ENCODE peak calls at places on chromosomes 4 and X, in five cellular contexts. A, D, S, P and C are unnamed samples. For H3K27me3, the result is how much of the 10 kb centered on the place peaks cover.

GRCh38 chr4:160523236-160523635 is 1420.4 kb downstream of the RAPGEF2 start:
- DNase-seq in A (no peak), D (no peak), S (no peak), P (no peak), C (no peak)

GRCh38 chr4:170248029-170248428 is 158.3 kb upstream of the AADAT start:
- DNase-seq in A (no peak), D (no peak), S (no peak), P (no peak), C (no peak)

GRCh38 chrX:119497185-119497584 is 28.9 kb downstream of the SLC25A5 start:
- DNase-seq in A (no peak), D (no peak), S (no peak), P (no peak), C (no peak)

GRCh38 chrX:130682990-130683389 is 220.0 kb downstream of the ENOX2 start:
- DNase-seq in A (no peak), D (no peak), S (no peak), P (peak), C (peak)

GRCh38 chr4:145538636-145539035 is 57.0 kb downstream of the SMAD1 start:
- DNase-seq in A (no peak), D (no peak), S (no peak), P (no peak), C (no peak)

GRCh38 chr4:71006203-71006907 is 12.9 kb downstream of the DCK start:
- DNase-seq in A (no peak), D (no peak), S (no peak), P (no peak), C (no peak)

GRCh38 chr4:169270810-169271691 is at the start of gene SH3RF1:
- DNase-seq in A (peak), D (peak), S (peak), P (peak), C (peak)

GRCh38 chr4:2617955-2618354 is 81.5 kb downstream of the FAM193A start:
- DNase-seq in A (no peak), D (no peak), S (no peak), P (peak), C (no peak)

GRCh38 chrX:13469963-13470679 is 99.3 kb upstream of the EGFL6 start:
- DNase-seq in A (no peak), D (no peak), S (no peak), P (peak), C (no peak)

GRCh38 chr4:24753519-24753918 is 41.9 kb upstream of the SOD3 start:
- DNase-seq in A (no peak), D (no peak), S (no peak), P (peak), C (no peak)

GRCh38 chrX:38220936-38221386 is 290 bp upstream of the SRPX start:
- DNase-seq in A (peak), D (no peak), S (no peak), P (no peak), C (no peak)

GRCh38 chr4:73816814-73817213 is 19.7 kb upstream of the CXCL6 start:
- DNase-seq in A (no peak), D (peak), S (no peak), P (peak), C (no peak)

GRCh38 chrX:47158781-47159180 is 13.8 kb downstream of the RBM10 start:
- DNase-seq in A (no peak), D (no peak), S (no peak), P (no peak), C (no peak)

GRCh38 chr4:21507439-21507838 is 441.1 kb downstream of the KCNIP4 start:
- DNase-seq in A (no peak), D (no peak), S (no peak), P (peak), C (no peak)

GRCh38 chrX:38260231-38260630 is 39.6 kb upstream of the SRPX start:
- DNase-seq in A (no peak), D (peak), S (no peak), P (peak), C (peak)

GRCh38 chr4:106096454-106096853 is 201.2 kb downstream of the NPNT start:
- DNase-seq in A (no peak), D (no peak), S (no peak), P (no peak), C (no peak)

GRCh38 chr4:36399762-36400353 is 118.4 kb downstream of the DTHD1 start:
- DNase-seq in A (no peak), D (peak), S (no peak), P (no peak), C (peak)

GRCh38 chr4:7581477-7581876 is 146.7 kb upstream of the PSAPL1 start:
- DNase-seq in A (no peak), D (no peak), S (no peak), P (no peak), C (no peak)

GRCh38 chr4:77181737-77182136 is 24.7 kb downstream of the CCNG2 start:
- DNase-seq in A (no peak), D (no peak), S (no peak), P (no peak), C (no peak)

GRCh38 chr4:88077911-88078310 is 70.5 kb downstream of the PKD2 start:
- DNase-seq in A (no peak), D (no peak), S (no peak), P (no peak), C (no peak)

GRCh38 chrX:35562395-35562794 is 235.7 kb upstream of the MAGEB16 start:
- DNase-seq in A (no peak), D (no peak), S (no peak), P (no peak), C (no peak)

GRCh38 chr4:165137205-165137604 is 24.5 kb upstream of the TMEM192 start:
- DNase-seq in A (no peak), D (no peak), S (no peak), P (no peak), C (no peak)

GRCh38 chr4:8866828-8867623 is 4.6 kb downstream of the HMX1 start:
- DNase-seq in A (no peak), D (no peak), S (no peak), P (no peak), C (no peak)

GRCh38 chr4:109410226-109410625 is 23.4 kb upstream of the SEC24B start:
- DNase-seq in A (no peak), D (no peak), S (no peak), P (no peak), C (no peak)

GRCh38 chrX:24676403-24677024 is 17.2 kb upstream of the POLA1 start:
- DNase-seq in A (no peak), D (no peak), S (no peak), P (no peak), C (no peak)

GRCh38 chr4:183588169-183588675 is 70.8 kb downstream of the RWDD4 start:
- DNase-seq in A (peak), D (peak), S (no peak), P (no peak), C (no peak)

GRCh38 chrX:70196961-70197805 is 19.9 kb downstream of the DGAT2L6 start:
- DNase-seq in A (no peak), D (peak), S (no peak), P (peak), C (peak)

GRCh38 chr4:83282049-83282535 is 2.5 kb downstream of the COQ2 start:
- DNase-seq in A (no peak), D (peak), S (no peak), P (peak), C (peak)

GRCh38 chr4:5051210-5051691 is at the start of gene STK32B:
- DNase-seq in A (peak), D (peak), S (peak), P (peak), C (peak)

GRCh38 chrX:155505296-155505695 is 46.9 kb upstream of the F8A3 start:
- DNase-seq in A (no peak), D (no peak), S (no peak), P (no peak), C (no peak)

GRCh38 chrX:70664726-70665125 is 220.1 kb downstream of the DLG3 start:
- DNase-seq in A (no peak), D (peak), S (no peak), P (peak), C (no peak)

GRCh38 chr4:68858039-68858438 is 42.2 kb downstream of the UGT2B10 start:
- DNase-seq in A (no peak), D (no peak), S (no peak), P (no peak), C (no peak)

GRCh38 chrX:45767021-45767491 is 566.4 kb upstream of the DIPK2B start:
- DNase-seq in A (no peak), D (no peak), S (no peak), P (no peak), C (no peak)

GRCh38 chr4:186068581-186069402 is at the start of gene TLR3:
- DNase-seq in A (no peak), D (peak), S (no peak), P (peak), C (no peak)

GRCh38 chr4:186936496-186937375 is 213.1 kb upstream of the FAT1 start:
- DNase-seq in A (no peak), D (peak), S (no peak), P (peak), C (no peak)

GRCh38 chrX:79138658-79139241 is 5.7 kb upstream of the GPR174 start:
- DNase-seq in A (no peak), D (no peak), S (no peak), P (no peak), C (no peak)

GRCh38 chrX:77017093-77017492 is 430.1 kb upstream of the FGF16 start:
- DNase-seq in A (no peak), D (no peak), S (no peak), P (no peak), C (no peak)

GRCh38 chrX:77009691-77010090 is 437.5 kb upstream of the FGF16 start:
- DNase-seq in A (no peak), D (no peak), S (no peak), P (peak), C (no peak)

GRCh38 chrX:77014655-77015377 is 432.4 kb upstream of the FGF16 start:
- DNase-seq in A (no peak), D (peak), S (no peak), P (no peak), C (no peak)
- H3K27ac ChIP-seq in A (no peak), D (no peak), S (no peak), P (no peak), C (no peak)

GRCh38 chr4:60463846-60464502 is 736.2 kb upstream of the ADGRL3 start:
- DNase-seq in A (no peak), D (no peak), S (no peak), P (peak), C (peak)
- TF ChIP-seq CTCF in A (no peak), D (no peak), S (no peak), P (peak), C (peak)

GRCh38 chrX:107683931-107684330 is 55.6 kb downstream of the PRPS1 start:
- DNase-seq in A (no peak), D (no peak), S (no peak), P (no peak), C (no peak)
- H3K27me3 ChIP-seq in A (under half), D (under half), S (under half), P (under half), C (under half)

DNA sequence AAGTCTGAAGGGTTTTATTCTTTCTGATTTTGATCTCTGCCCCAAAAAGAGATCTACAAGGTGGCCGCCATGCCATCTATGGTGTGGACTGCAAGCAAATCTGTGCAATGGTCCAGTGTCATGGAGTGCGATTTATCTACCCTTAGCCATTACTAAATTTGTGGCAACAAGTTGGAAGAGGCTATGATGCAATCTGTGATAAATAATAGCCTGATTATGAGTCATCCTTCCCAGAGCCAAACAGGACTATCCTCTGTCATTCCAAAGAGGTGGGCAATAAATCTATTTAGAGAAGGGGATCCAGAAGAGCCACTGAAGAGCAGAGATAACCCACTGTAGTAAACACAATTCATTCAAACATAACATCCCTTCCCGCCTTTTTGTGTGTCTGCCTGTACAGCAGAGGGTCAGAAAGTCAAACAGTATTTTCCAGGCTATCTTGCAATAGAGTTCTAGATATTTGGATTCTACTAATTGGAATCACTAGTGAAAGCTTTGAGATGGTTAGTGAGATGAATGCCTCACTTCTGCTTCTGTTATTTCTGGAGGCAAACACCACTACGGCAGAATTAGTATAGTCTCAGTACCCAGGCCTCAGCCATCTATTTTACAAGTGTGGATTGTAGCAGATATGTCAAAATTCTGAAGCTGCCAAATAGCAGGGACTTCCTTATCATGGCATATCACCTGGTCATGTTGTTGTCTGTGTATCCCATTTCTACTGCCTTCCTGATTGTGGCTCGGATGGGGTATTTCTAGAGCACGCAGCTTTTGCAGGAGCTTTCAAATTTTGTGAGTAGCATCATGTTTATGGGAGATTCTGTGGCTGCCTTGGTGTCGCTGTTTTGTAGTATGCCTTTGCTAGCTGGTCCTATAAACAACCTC is 192.0 kb downstream of the SMIM20 start:
- DNase-seq in A (no peak), D (no peak), S (no peak), P (peak), C (no peak)
- H3K27ac ChIP-seq in A (peak), D (no peak), S (peak), P (no peak), C (no peak)

DNA sequence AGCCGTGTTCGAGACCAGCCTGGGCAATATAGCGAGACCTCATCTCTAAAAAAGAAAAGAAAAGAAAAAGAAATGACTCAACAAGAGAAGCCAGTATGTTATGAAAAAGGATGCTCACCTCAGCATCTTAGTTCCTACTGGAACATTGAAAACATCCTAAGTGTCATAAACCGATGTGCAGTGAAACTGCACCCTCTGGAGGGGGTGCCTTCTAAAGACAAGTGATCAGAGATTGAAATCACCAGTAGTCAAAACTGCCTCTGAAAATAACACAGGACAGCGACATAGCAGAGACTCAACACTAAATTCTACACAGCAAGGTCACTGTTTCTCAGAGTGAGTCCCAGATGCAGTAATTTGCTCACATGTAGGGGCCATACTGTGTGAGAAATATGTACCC is 28.0 kb upstream of the ATP6AP2 start:
- DNase-seq in A (no peak), D (no peak), S (no peak), P (no peak), C (peak)
- TF ChIP-seq CTCF in A (no peak), D (no peak), S (no peak), P (peak), C (peak)

DNA sequence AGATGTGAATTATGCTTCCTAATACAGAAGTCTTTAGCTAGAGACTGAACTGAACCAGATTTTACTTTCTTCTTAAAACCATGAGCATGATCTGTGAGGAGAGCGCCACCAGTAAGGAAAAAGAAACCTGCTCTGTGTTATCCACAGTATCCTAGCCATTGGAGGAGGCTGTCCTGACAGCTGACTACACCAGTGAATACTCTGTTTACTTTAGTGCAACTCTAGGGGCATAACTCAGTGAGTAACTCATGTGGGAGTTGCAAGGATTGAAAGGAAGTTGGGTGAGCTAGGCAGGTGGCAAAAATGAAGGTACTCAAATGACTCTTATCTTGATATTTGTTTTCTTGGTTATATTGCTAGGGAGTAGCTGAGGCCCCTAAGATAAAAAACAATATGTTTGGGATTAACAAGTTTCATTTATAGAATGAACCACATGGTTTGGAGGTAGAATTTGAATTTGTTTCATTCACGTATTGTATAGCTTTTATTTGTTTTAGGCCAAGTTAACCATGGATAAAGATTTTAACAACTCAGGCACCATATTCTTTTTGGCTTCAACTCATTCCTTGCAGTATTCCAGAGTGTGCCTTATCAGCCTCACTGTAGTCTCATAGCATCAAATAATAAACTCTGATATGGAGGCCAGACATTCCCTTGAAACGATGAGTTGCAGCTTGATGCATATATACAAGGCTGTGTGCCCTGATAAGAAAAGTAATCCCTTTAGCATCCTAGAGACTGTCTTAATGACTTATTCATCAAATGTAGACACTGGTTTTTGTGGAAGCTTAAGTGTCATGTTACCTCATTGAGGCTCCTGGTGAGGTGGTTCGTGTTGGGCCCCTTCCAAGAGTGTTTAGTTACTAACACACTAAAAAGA is 2.5 kb downstream of the BMP3 start:
- DNase-seq in A (no peak), D (no peak), S (no peak), P (no peak), C (no peak)
- H3K27me3 ChIP-seq in A (under half), D (under half), S (under half), P (under half), C (half or more)

GRCh38 chr4:16772366-16772850 is 126.0 kb downstream of the LDB2 start:
- DNase-seq in A (no peak), D (no peak), S (no peak), P (no peak), C (no peak)
- H3K27ac ChIP-seq in A (no peak), D (no peak), S (no peak), P (no peak), C (no peak)